ENCODE peak calls at places on chromosomes 16 and 17, in four cellular contexts. G is WTC11, F is HepG2, X is K562. K is an unnamed sample.

GRCh38 chr16:85648782-85649181 is 35.7 kb downstream of the GSE1 start:
- DNase-seq in G (no peak), X (no peak), F (no peak), K (no peak)

GRCh38 chr17:66431080-66431795 is 128.8 kb downstream of the PRKCA start:
- DNase-seq in F (no peak), G (no peak), X (no peak), K (no peak)

GRCh38 chr16:14401839-14402115 is 228.3 kb downstream of the PARN start:
- DNase-seq in X (no peak), F (no peak), G (no peak), K (peak)

GRCh38 chr17:80203448-80204092 is 16.6 kb downstream of the SGSH start:
- DNase-seq in X (no peak), F (no peak), G (no peak), K (no peak)

GRCh38 chr16:86449377-86450095 is 60.8 kb upstream of the FOXF1 start:
- DNase-seq in G (no peak), F (no peak), X (no peak), K (no peak)

GRCh38 chr16:48829361-48829760 is 219.4 kb upstream of the N4BP1 start:
- DNase-seq in F (no peak), G (no peak), X (no peak), K (no peak)

GRCh38 chr17:75439287-75439686 is 17.1 kb upstream of the TMEM94 start:
- DNase-seq in G (no peak), X (no peak), F (no peak), K (peak)

GRCh38 chr16:10684541-10685151 is 10.1 kb downstream of the TEKT5 start:
- DNase-seq in G (no peak), F (no peak), X (no peak), K (no peak)

GRCh38 chr17:7141824-7142223 is 27.2 kb upstream of the ASGR2 start:
- DNase-seq in X (no peak), F (no peak), G (no peak), K (no peak)

GRCh38 chr17:77649717-77650211 is 308.7 kb upstream of the TNRC6C start:
- DNase-seq in X (peak), F (no peak), G (no peak), K (peak)

GRCh38 chr17:64457156-64457555 is 8.2 kb downstream of the MILR1 start:
- DNase-seq in G (no peak), X (no peak), F (no peak), K (no peak)

GRCh38 chr17:46865100-46865499 is 13.7 kb downstream of the WNT9B start:
- DNase-seq in X (no peak), G (no peak), F (no peak), K (no peak)

GRCh38 chr16:70725024-70725911 is 39.4 kb upstream of the MTSS2 start:
- DNase-seq in X (no peak), F (peak), G (no peak), K (no peak)

GRCh38 chr16:80347900-80348299 is 192.9 kb upstream of the DYNLRB2 start:
- DNase-seq in F (no peak), G (no peak), X (no peak), K (no peak)

GRCh38 chr17:78366109-78366848 is 6.4 kb upstream of the SOCS3 start:
- DNase-seq in X (no peak), F (no peak), G (peak), K (no peak)

GRCh38 chr17:49984776-49985175 is 10.2 kb downstream of the DLX3 start:
- DNase-seq in X (no peak), G (no peak), F (no peak), K (no peak)

GRCh38 chr16:10935491-10935890 is 6.8 kb downstream of the DEXI start:
- DNase-seq in F (no peak), G (no peak), X (no peak), K (no peak)

GRCh38 chr17:42316755-42317154 is 28.5 kb downstream of the STAT5A start:
- DNase-seq in G (no peak), X (no peak), F (no peak), K (no peak)

GRCh38 chr17:14950216-14950615 is 314.9 kb downstream of the PMP22 start:
- DNase-seq in X (no peak), G (no peak), F (no peak), K (no peak)

GRCh38 chr16:77467929-77468328 is 33.1 kb upstream of the ADAMTS18 start:
- DNase-seq in X (no peak), F (no peak), G (no peak), K (no peak)

GRCh38 chr17:47945529-47946508 is 4.4 kb downstream of the PNPO start:
- DNase-seq in F (no peak), G (no peak), X (no peak), K (no peak)
- TF ChIP-seq HMGXB4 in F (no peak), G (no peak), X (no peak), K (no peak)

GRCh38 chr16:194516-194915 is 14.3 kb downstream of the HBQ1 start:
- DNase-seq in G (no peak), F (no peak), X (no peak), K (no peak)

GRCh38 chr16:189604-190186 is 9.4 kb downstream of the HBQ1 start:
- DNase-seq in G (no peak), F (no peak), X (no peak), K (no peak)

GRCh38 chr16:191783-192294 is 11.6 kb downstream of the HBQ1 start:
- DNase-seq in G (no peak), F (no peak), X (no peak), K (no peak)

GRCh38 chr16:192686-193085 is 12.4 kb downstream of the HBQ1 start:
- DNase-seq in F (no peak), G (no peak), X (no peak), K (no peak)

GRCh38 chr16:193441-193840 is 13.2 kb downstream of the HBQ1 start:
- DNase-seq in F (no peak), G (no peak), X (no peak), K (no peak)
- TF ChIP-seq USF2 in F (no peak), G (no peak), X (no peak), K (no peak)

DNA sequence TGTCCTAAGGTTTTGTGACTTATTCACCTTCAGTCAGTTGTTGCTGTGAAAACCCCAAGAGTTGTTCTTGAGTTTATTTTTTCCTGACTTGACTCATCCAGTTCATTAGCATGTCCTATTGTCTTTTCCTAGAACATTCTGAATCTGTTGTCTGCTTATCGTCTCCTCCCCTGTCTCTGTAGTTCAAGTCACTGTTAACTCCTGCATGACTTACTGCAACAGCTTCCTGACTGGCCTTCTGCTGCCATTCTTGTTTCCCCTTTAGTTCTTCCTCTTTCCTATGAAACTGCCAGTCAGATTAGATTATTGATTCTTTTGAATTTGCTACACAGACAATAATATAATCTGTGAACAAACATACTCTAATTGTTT is 161.5 kb downstream of the FTO start:
- DNase-seq in X (peak), F (no peak), G (no peak), K (peak)
- TF ChIP-seq JUN in X (no peak), F (no peak), G (no peak), K (no peak)

GRCh38 chr17:30827082-30827481 is 2.6 kb upstream of the CRLF3 start:
- DNase-seq in G (no peak), F (peak), X (no peak), K (no peak)

GRCh38 chr17:30823425-30823824 is 1.1 kb downstream of the CRLF3 start:
- DNase-seq in F (no peak), X (no peak), G (no peak), K (no peak)

GRCh38 chr17:30821751-30822723 is 2.5 kb downstream of the CRLF3 start:
- DNase-seq in X (no peak), F (no peak), G (no peak), K (no peak)

GRCh38 chr17:30824356-30825145 is at the start of gene CRLF3:
- DNase-seq in G (peak), X (peak), F (peak), K (peak)

DNA sequence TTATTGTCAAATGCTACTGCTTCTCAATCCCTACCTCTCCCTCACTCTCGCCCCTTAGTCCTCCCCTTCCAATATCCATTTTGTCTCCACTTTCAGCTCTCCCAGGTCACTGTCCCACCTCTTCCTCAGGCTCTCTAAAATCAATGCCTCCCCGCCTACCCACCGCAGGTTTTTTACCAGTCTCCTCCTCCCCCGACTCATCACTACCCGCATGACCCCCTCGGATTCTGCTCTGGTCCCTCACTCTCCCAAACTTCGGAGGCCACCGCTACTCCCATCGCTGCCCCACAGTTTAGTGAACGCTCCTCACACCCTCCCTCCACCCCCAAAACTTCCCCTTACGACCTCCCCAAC is 513 bp downstream of the CRLF3 start:
- DNase-seq in X (peak), F (no peak), G (peak), K (peak)
- TF ChIP-seq HMGXB4 in X (no peak), F (no peak), G (no peak), K (no peak)

GRCh38 chr16:30741461-30741914 is 6.7 kb upstream of the PHKG2 start:
- DNase-seq in F (peak), G (no peak), X (no peak), K (peak)
- TF ChIP-seq USF2 in F (no peak), G (no peak), X (no peak), K (no peak)

GRCh38 chr17:82020874-82021727 is 1.6 kb downstream of the CENPX start:
- DNase-seq in F (peak), G (peak), X (no peak), K (peak)
- TF ChIP-seq JUN in F (peak), G (no peak), X (no peak), K (no peak)

GRCh38 chr16:73418746-73419145 is 370.8 kb upstream of the ZFHX3 start:
- DNase-seq in X (no peak), G (no peak), F (no peak), K (no peak)
- TF ChIP-seq HMGXB4 in X (no peak), G (no peak), F (no peak), K (no peak)

K was measured in A549.